ENCODE peak calls at places on chromosomes 7 and 10, in ten cellular contexts. One of them, this sample, is unnamed.

GRCh38 chr7:66377045-66377444 is 171.9 kb downstream of the TPST1 start:
- DNase-seq in CD8-positive, alpha-beta T cell: no peak
- DNase-seq in K562: no peak
- DNase-seq in ovary: no peak
- DNase-seq in tibial nerve: no peak
- DNase-seq in hepatocyte: no peak
- DNase-seq in A549: no peak
- DNase-seq in lower lobe of right lung: no peak
- DNase-seq in fibroblast of the aortic adventitia: no peak
- DNase-seq in OCI-LY7: no peak
- DNase-seq in this sample: no peak

GRCh38 chr7:4174884-4175283 is 507.2 kb upstream of the FOXK1 start:
- DNase-seq in CD8-positive, alpha-beta T cell: no peak
- DNase-seq in K562: no peak
- DNase-seq in ovary: no peak
- DNase-seq in tibial nerve: no peak
- DNase-seq in hepatocyte: no peak
- DNase-seq in A549: no peak
- DNase-seq in lower lobe of right lung: no peak
- DNase-seq in fibroblast of the aortic adventitia: no peak
- DNase-seq in OCI-LY7: no peak
- DNase-seq in this sample: no peak

GRCh38 chr10:11165591-11166543 is 148.2 kb downstream of the CELF2 start:
- DNase-seq in CD8-positive, alpha-beta T cell: peak; percentile 52
- DNase-seq in K562: peak; percentile 78
- DNase-seq in ovary: peak; percentile 79
- DNase-seq in tibial nerve: peak; percentile 64
- DNase-seq in hepatocyte: peak; percentile 61
- DNase-seq in A549: peak; percentile 5
- DNase-seq in lower lobe of right lung: peak; percentile 63
- DNase-seq in fibroblast of the aortic adventitia: peak; percentile 42
- DNase-seq in OCI-LY7: peak; percentile 77
- DNase-seq in this sample: peak; percentile 33

GRCh38 chr7:158572000-158572828 is 15.4 kb downstream of the PTPRN2 start:
- DNase-seq in CD8-positive, alpha-beta T cell: no peak
- DNase-seq in K562: no peak
- DNase-seq in ovary: no peak
- DNase-seq in tibial nerve: no peak
- DNase-seq in hepatocyte: no peak
- DNase-seq in A549: peak; percentile 62
- DNase-seq in lower lobe of right lung: no peak
- DNase-seq in fibroblast of the aortic adventitia: no peak
- DNase-seq in OCI-LY7: peak; percentile 8
- DNase-seq in this sample: no peak

GRCh38 chr10:77251297-77252013 is 386.2 kb downstream of the KCNMA1 start:
- DNase-seq in CD8-positive, alpha-beta T cell: no peak
- DNase-seq in K562: peak; percentile 34
- DNase-seq in ovary: no peak
- DNase-seq in tibial nerve: no peak
- DNase-seq in hepatocyte: peak; percentile 64
- DNase-seq in A549: peak; percentile 63
- DNase-seq in lower lobe of right lung: no peak
- DNase-seq in fibroblast of the aortic adventitia: peak; percentile 53
- DNase-seq in OCI-LY7: peak; percentile 1
- DNase-seq in this sample: peak; percentile 26

GRCh38 chr7:112411186-112411795 is 39.0 kb upstream of the IFRD1 start:
- DNase-seq in CD8-positive, alpha-beta T cell: no peak
- DNase-seq in K562: no peak
- DNase-seq in ovary: peak; percentile 21
- DNase-seq in tibial nerve: no peak
- DNase-seq in hepatocyte: peak; percentile 58
- DNase-seq in A549: no peak
- DNase-seq in lower lobe of right lung: no peak
- DNase-seq in fibroblast of the aortic adventitia: peak; percentile 72
- DNase-seq in OCI-LY7: no peak
- DNase-seq in this sample: no peak

GRCh38 chr10:26331376-26331775 is 106.8 kb upstream of the APBB1IP start:
- DNase-seq in CD8-positive, alpha-beta T cell: no peak
- DNase-seq in K562: no peak
- DNase-seq in ovary: no peak
- DNase-seq in tibial nerve: no peak
- DNase-seq in hepatocyte: no peak
- DNase-seq in A549: no peak
- DNase-seq in lower lobe of right lung: no peak
- DNase-seq in fibroblast of the aortic adventitia: peak; percentile 41
- DNase-seq in OCI-LY7: no peak
- DNase-seq in this sample: no peak

GRCh38 chr7:70060298-70061068 is 462.2 kb downstream of the AUTS2 start:
- DNase-seq in CD8-positive, alpha-beta T cell: no peak
- DNase-seq in K562: no peak
- DNase-seq in ovary: no peak
- DNase-seq in tibial nerve: no peak
- DNase-seq in hepatocyte: no peak
- DNase-seq in A549: no peak
- DNase-seq in lower lobe of right lung: no peak
- DNase-seq in fibroblast of the aortic adventitia: no peak
- DNase-seq in OCI-LY7: no peak
- DNase-seq in this sample: no peak

GRCh38 chr10:85946713-85947326 is 419.8 kb downstream of the GRID1 start:
- DNase-seq in CD8-positive, alpha-beta T cell: no peak
- DNase-seq in K562: no peak
- DNase-seq in ovary: no peak
- DNase-seq in tibial nerve: no peak
- DNase-seq in hepatocyte: no peak
- DNase-seq in A549: no peak
- DNase-seq in lower lobe of right lung: no peak
- DNase-seq in fibroblast of the aortic adventitia: no peak
- DNase-seq in OCI-LY7: peak; percentile 74
- DNase-seq in this sample: no peak

GRCh38 chr7:41828911-41829310 is 126.0 kb upstream of the INHBA start:
- DNase-seq in CD8-positive, alpha-beta T cell: no peak
- DNase-seq in K562: no peak
- DNase-seq in ovary: no peak
- DNase-seq in tibial nerve: no peak
- DNase-seq in hepatocyte: no peak
- DNase-seq in A549: no peak
- DNase-seq in lower lobe of right lung: no peak
- DNase-seq in fibroblast of the aortic adventitia: peak; percentile 26
- DNase-seq in OCI-LY7: no peak
- DNase-seq in this sample: no peak

GRCh38 chr7:1592299-1592842 is 22.5 kb upstream of the PSMG3 start:
- DNase-seq in CD8-positive, alpha-beta T cell: no peak
- DNase-seq in K562: no peak
- DNase-seq in ovary: no peak
- DNase-seq in tibial nerve: no peak
- DNase-seq in hepatocyte: no peak
- DNase-seq in A549: no peak
- DNase-seq in lower lobe of right lung: no peak
- DNase-seq in fibroblast of the aortic adventitia: no peak
- DNase-seq in OCI-LY7: peak; percentile 71
- DNase-seq in this sample: no peak

GRCh38 chr7:148699024-148699771 is 495 bp downstream of the CUL1 start:
- DNase-seq in CD8-positive, alpha-beta T cell: peak; percentile 34
- DNase-seq in K562: peak; percentile 82
- DNase-seq in ovary: peak; percentile 69
- DNase-seq in tibial nerve: peak; percentile 33
- DNase-seq in hepatocyte: peak; percentile 81
- DNase-seq in A549: peak; percentile 21
- DNase-seq in lower lobe of right lung: peak; percentile 82
- DNase-seq in fibroblast of the aortic adventitia: peak; percentile 39
- DNase-seq in OCI-LY7: peak; percentile 79
- DNase-seq in this sample: peak; percentile 46

DNA sequence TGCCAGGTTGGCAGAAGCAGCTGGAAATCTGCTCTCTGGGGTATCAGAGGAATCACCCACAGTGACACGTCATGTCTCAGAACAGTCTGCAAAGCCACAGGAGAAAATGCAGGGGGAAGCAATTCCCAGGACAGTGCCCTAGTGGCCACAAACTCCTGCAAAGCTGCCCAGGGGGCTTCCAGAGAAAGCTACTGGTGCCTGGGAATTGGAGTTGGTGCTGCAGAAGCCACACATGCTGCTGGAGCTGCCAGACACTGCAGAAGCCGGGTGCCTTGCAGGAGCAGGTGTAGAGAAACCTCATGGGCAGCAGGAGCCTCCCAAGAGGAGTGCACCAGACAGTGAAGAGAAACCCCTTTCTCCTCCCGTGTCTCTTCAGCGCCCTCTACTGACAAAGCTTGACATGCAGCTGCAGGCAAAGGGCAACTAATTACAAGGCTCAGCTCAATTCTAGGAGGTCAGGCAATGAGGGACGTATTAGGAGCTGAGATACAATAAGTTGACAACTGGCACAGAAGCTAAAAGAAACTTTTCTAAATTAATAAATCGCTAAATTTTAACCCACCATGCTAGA is 30.2 kb upstream of the NUB1 start:
- DNase-seq in CD8-positive, alpha-beta T cell: no peak
- DNase-seq in K562: peak; percentile 69
- DNase-seq in ovary: no peak
- DNase-seq in tibial nerve: no peak
- DNase-seq in hepatocyte: no peak
- DNase-seq in A549: no peak
- DNase-seq in lower lobe of right lung: no peak
- DNase-seq in fibroblast of the aortic adventitia: no peak
- DNase-seq in OCI-LY7: peak; percentile 37
- DNase-seq in this sample: no peak
- TF ChIP-seq CTCF in CD8-positive, alpha-beta T cell: no peak
- TF ChIP-seq CTCF in K562: peak; percentile 84
- TF ChIP-seq CTCF in ovary: no peak
- TF ChIP-seq CTCF in tibial nerve: no peak
- TF ChIP-seq CTCF in hepatocyte: peak; percentile 14
- TF ChIP-seq CTCF in A549: no peak
- TF ChIP-seq CTCF in lower lobe of right lung: no peak
- TF ChIP-seq CTCF in fibroblast of the aortic adventitia: peak; percentile 35
- TF ChIP-seq CTCF in OCI-LY7: peak; percentile 72
- TF ChIP-seq CTCF in this sample: peak; percentile 30

DNA sequence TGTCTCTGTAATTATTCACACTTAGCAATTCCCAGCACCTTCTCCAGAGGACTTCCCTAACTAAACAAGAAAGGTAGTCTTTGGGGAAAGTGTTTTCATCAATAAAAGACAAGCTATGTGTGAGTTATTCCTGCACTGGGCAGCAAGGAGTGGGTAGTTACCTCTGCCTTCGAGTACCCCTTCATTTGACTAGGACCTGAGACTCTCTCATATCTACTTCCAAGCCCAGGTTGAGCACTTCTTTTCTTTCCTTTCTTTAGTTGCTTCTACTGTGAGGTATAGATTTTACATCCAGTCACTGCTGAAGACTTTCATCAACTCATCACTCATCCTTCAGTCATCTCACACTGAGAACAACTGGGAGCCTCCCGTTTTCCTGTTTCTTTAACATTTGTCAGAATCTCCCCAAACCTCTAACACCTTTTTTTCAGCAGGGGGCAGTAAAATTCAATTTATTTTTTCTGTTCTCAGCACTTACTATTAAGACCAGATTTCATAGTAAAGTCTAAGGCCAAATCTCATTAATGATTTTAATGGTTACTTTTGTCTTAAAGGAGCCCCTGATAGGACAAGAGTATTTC is 80.1 kb upstream of the PRSS1 start:
- DNase-seq in CD8-positive, alpha-beta T cell: no peak
- DNase-seq in K562: peak; percentile 24
- DNase-seq in ovary: no peak
- DNase-seq in tibial nerve: no peak
- DNase-seq in hepatocyte: peak; percentile 18
- DNase-seq in A549: peak; percentile 1
- DNase-seq in lower lobe of right lung: no peak
- DNase-seq in fibroblast of the aortic adventitia: peak; percentile 49
- DNase-seq in OCI-LY7: peak; percentile 48
- DNase-seq in this sample: no peak
- TF ChIP-seq CTCF in CD8-positive, alpha-beta T cell: peak; percentile 30
- TF ChIP-seq CTCF in K562: peak; percentile 54
- TF ChIP-seq CTCF in ovary: no peak
- TF ChIP-seq CTCF in tibial nerve: peak; percentile 8
- TF ChIP-seq CTCF in hepatocyte: peak; percentile 47
- TF ChIP-seq CTCF in A549: no peak
- TF ChIP-seq CTCF in lower lobe of right lung: peak; percentile 15
- TF ChIP-seq CTCF in fibroblast of the aortic adventitia: peak; percentile 49
- TF ChIP-seq CTCF in OCI-LY7: peak; percentile 88
- TF ChIP-seq CTCF in this sample: peak; percentile 53

DNA sequence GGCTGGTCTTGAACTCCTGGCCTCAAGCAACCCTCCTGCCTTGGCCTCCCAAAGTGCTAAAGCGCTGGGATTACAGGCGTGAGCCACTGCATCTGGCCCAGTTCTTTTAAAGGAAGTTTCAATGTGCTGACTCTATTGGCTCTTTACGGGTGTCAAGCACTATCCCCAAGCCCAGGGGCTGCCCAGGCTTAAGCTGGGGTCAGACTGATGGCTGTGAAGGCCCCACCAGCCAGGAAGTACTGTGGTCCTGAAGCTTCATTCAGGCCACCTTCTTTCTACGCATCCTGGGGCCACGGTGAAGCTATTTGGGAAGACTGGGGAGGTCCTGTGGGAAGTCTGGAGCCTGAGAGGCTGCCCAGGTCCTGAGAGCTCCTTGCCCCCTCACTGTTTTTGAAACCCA is 8.0 kb downstream of the GPR15LG start:
- DNase-seq in CD8-positive, alpha-beta T cell: no peak
- DNase-seq in K562: no peak
- DNase-seq in ovary: no peak
- DNase-seq in tibial nerve: no peak
- DNase-seq in hepatocyte: no peak
- DNase-seq in A549: no peak
- DNase-seq in lower lobe of right lung: no peak
- DNase-seq in fibroblast of the aortic adventitia: no peak
- DNase-seq in OCI-LY7: no peak
- DNase-seq in this sample: no peak
- TF ChIP-seq CTCF in CD8-positive, alpha-beta T cell: no peak
- TF ChIP-seq CTCF in K562: no peak
- TF ChIP-seq CTCF in ovary: no peak
- TF ChIP-seq CTCF in tibial nerve: no peak
- TF ChIP-seq CTCF in hepatocyte: no peak
- TF ChIP-seq CTCF in A549: no peak
- TF ChIP-seq CTCF in lower lobe of right lung: no peak
- TF ChIP-seq CTCF in fibroblast of the aortic adventitia: no peak
- TF ChIP-seq CTCF in OCI-LY7: no peak
- TF ChIP-seq CTCF in this sample: no peak

DNA sequence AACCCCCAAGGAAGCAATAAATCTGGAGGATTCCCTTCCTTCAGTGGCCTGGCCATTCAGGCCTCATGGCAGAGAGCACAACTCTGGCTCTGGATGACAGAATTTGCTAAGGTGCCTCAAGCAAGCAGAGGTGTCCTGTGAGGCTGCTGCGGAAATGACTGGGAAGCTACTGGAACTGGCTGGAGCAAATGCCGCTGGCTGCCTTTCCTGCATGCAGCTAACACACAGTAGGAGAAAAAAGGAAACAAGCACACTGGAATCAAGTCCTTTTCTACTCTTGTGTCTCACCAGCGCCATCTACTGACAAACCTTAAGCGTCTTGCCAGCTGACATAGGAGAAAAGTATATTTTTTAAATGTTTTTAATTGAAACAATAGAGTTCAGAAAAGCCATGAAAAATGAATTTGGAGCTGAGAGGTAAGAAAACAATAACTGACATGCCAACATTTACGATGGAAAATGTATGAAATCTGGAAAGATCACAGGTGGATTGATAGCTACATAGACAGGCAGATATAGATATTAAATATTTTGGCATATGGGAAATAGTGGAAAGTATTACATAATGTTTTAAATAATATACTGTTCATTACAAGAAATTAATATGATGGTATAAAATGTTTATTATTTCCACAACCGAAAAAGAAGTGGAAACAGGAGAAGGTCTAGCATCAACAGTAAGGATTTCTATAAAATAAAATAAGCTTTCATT is 951.6 kb downstream of the ANKRD7 start:
- DNase-seq in CD8-positive, alpha-beta T cell: no peak
- DNase-seq in K562: peak; percentile 21
- DNase-seq in ovary: no peak
- DNase-seq in tibial nerve: peak; percentile 75
- DNase-seq in hepatocyte: peak; percentile 90
- DNase-seq in A549: peak; percentile 2
- DNase-seq in lower lobe of right lung: no peak
- DNase-seq in fibroblast of the aortic adventitia: peak; percentile 46
- DNase-seq in OCI-LY7: peak; percentile 69
- DNase-seq in this sample: peak; percentile 67
- TF ChIP-seq CTCF in CD8-positive, alpha-beta T cell: no peak
- TF ChIP-seq CTCF in K562: peak; percentile 37
- TF ChIP-seq CTCF in ovary: no peak
- TF ChIP-seq CTCF in tibial nerve: peak; percentile 59
- TF ChIP-seq CTCF in hepatocyte: peak; percentile 98
- TF ChIP-seq CTCF in A549: peak; percentile 67
- TF ChIP-seq CTCF in lower lobe of right lung: peak; percentile 61
- TF ChIP-seq CTCF in fibroblast of the aortic adventitia: peak; percentile 49
- TF ChIP-seq CTCF in OCI-LY7: peak; percentile 93
- TF ChIP-seq CTCF in this sample: peak; percentile 91

This sample was measured in neural crest cell.